ENCODE peak calls at places on chromosome 12, in six cellular contexts. T is NCI-H1417; E is activated naive CD8-positive, alpha-beta T cell treated with anti-CD3 and anti-CD28 coated beads, Interleukin-2, amount 50 U/mL, for 24 hours; G is NT2/D1; W is cerebellar cortex; V is foreskin keratinocyte. M is an unnamed sample.

GRCh38 chr12:133108150-133108549 is 21.9 kb downstream of the ZNF891 start:
- DNase-seq in T (no peak), E (no peak), G (no peak), W (no peak), V (no peak), M (no peak)

GRCh38 chr12:102095677-102096263 is 24.1 kb downstream of the NUP37 start:
- DNase-seq in T (no peak), E (no peak), G (no peak), W (peak; percentile 37), V (peak; percentile 16), M (no peak)

GRCh38 chr12:105482976-105483375 is 152.5 kb downstream of the C12orf75 start:
- DNase-seq in T (no peak), E (no peak), G (no peak), W (no peak), V (no peak), M (no peak)

GRCh38 chr12:47766496-47767196 is 6.4 kb upstream of the SLC48A1 start:
- DNase-seq in T (no peak), E (no peak), G (no peak), W (no peak), V (no peak), M (no peak)

GRCh38 chr12:27966870-27967269 is 5.7 kb downstream of the PTHLH start:
- DNase-seq in T (no peak), E (no peak), G (peak; percentile 60), W (no peak), V (peak; percentile 97), M (no peak)

GRCh38 chr12:46519407-46519806 is 146.8 kb upstream of the SLC38A2 start:
- DNase-seq in T (no peak), E (no peak), G (no peak), W (no peak), V (no peak), M (peak; percentile 14)

GRCh38 chr12:82034769-82035168 is 275.6 kb upstream of the PPFIA2 start:
- DNase-seq in T (no peak), E (no peak), G (no peak), W (no peak), V (no peak), M (no peak)

GRCh38 chr12:112850343-112850742 is 56.4 kb upstream of the OAS1 start:
- DNase-seq in T (no peak), E (no peak), G (no peak), W (peak; percentile 97), V (no peak), M (no peak)

GRCh38 chr12:18794000-18794399 is 56.1 kb downstream of the CAPZA3 start:
- DNase-seq in T (no peak), E (no peak), G (no peak), W (no peak), V (no peak), M (no peak)

GRCh38 chr12:14284189-14284722 is 81.2 kb upstream of the ATF7IP start:
- DNase-seq in T (no peak), E (no peak), G (no peak), W (no peak), V (no peak), M (no peak)

GRCh38 chr12:46459881-46460545 is 87.4 kb upstream of the SLC38A2 start:
- DNase-seq in T (no peak), E (peak; percentile 18), G (no peak), W (no peak), V (no peak), M (no peak)

GRCh38 chr12:103986823-103987222 is 21.2 kb downstream of the TDG start:
- DNase-seq in T (no peak), E (no peak), G (peak; percentile 58), W (no peak), V (no peak), M (peak; percentile 32)